ENCODE peak calls at places on chromosome 11, in four cellular contexts. G, A, M and E are unnamed samples.
A peak's percentile ranks its signal among the peaks of the same experiment; 100 is the strongest.

GRCh38 chr11:26072612-26073011 is 259.3 kb upstream of the ANO3 start:
- DNase-seq in G (no peak), A (no peak), M (no peak), E (no peak)

GRCh38 chr11:119567667-119568582 is 145.0 kb upstream of the THY1 start:
- DNase-seq in A (no peak), M (no peak), G (peak; percentile 85), E (no peak)

GRCh38 chr11:110691961-110692360 is 20.3 kb downstream of the ARHGAP20 start:
- DNase-seq in M (no peak), G (no peak), A (no peak), E (no peak)

GRCh38 chr11:33160147-33160546 is 1.1 kb downstream of the CSTF3 start:
- DNase-seq in G (peak; percentile 60), A (peak; percentile 32), M (peak; percentile 43), E (no peak)

GRCh38 chr11:128830290-128830813 is 36.7 kb downstream of the KCNJ1 start:
- DNase-seq in G (no peak), A (peak; percentile 38), M (no peak), E (no peak)

GRCh38 chr11:107682182-107682971 is 29.5 kb downstream of the SLN start:
- DNase-seq in G (no peak), A (no peak), M (no peak), E (no peak)

GRCh38 chr11:122748968-122749687 is 89.2 kb upstream of the CRTAM start:
- DNase-seq in G (peak; percentile 95), M (no peak), A (peak; percentile 67), E (no peak)

GRCh38 chr11:122707111-122707510 is 51.6 kb downstream of the UBASH3B start:
- DNase-seq in M (no peak), G (no peak), A (no peak), E (no peak)

GRCh38 chr11:4430060-4430459 is 19.0 kb upstream of the OR52K2 start:
- DNase-seq in A (no peak), G (no peak), M (no peak), E (no peak)

GRCh38 chr11:57604289-57605010 is 7.0 kb downstream of the SERPING1 start:
- DNase-seq in A (peak; percentile 43), G (peak; percentile 18), M (no peak), E (no peak)

GRCh38 chr11:83464181-83464580 is 178.0 kb upstream of the CCDC90B start:
- DNase-seq in M (no peak), G (no peak), A (no peak), E (no peak)

GRCh38 chr11:110929129-110929528 is 216.9 kb upstream of the ARHGAP20 start:
- DNase-seq in G (no peak), M (no peak), A (no peak), E (no peak)

GRCh38 chr11:61052182-61052972 is 49.9 kb upstream of the CD5 start:
- DNase-seq in M (no peak), G (no peak), A (no peak), E (no peak)

GRCh38 chr11:91804057-91804456 is 420.6 kb upstream of the FAT3 start:
- DNase-seq in G (no peak), A (no peak), M (peak; percentile 25), E (no peak)

GRCh38 chr11:72602250-72602904 is 71.8 kb downstream of the PDE2A start:
- DNase-seq in G (no peak), A (no peak), M (no peak), E (no peak)

GRCh38 chr11:115920841-115921480 is 416.7 kb upstream of the CADM1 start:
- DNase-seq in M (no peak), G (no peak), A (no peak), E (no peak)